ENCODE peak calls at places on chromosomes 6 and 20, in seven cellular contexts. S, G, K, U, Z, X and V are unnamed samples.
A peak's percentile ranks its signal among the peaks of the same experiment; 100 is the strongest.

GRCh38 chr20:44856847-44857448 is 28.6 kb upstream of the YWHAB start:
- DNase-seq in S (no peak), G (no peak), K (peak; percentile 31), U (no peak), Z (no peak), X (peak; percentile 5), V (no peak)

GRCh38 chr20:36305602-36306556 is at the start of gene DLGAP4:
- DNase-seq in S (no peak), G (no peak), K (no peak), U (no peak), Z (peak; percentile 53), X (no peak), V (no peak)

GRCh38 chr6:104862456-104862855 is 2.7 kb upstream of the HACE1 start:
- DNase-seq in S (no peak), G (no peak), K (peak; percentile 13), U (no peak), Z (no peak), X (peak; percentile 96), V (no peak)

GRCh38 chr6:34176261-34177031 is 30.6 kb upstream of the GRM4 start:
- DNase-seq in S (no peak), G (no peak), K (no peak), U (no peak), Z (no peak), X (no peak), V (no peak)

GRCh38 chr6:51844391-51844735 is 243.1 kb downstream of the PKHD1 start:
- DNase-seq in S (no peak), G (no peak), K (peak; percentile 31), U (no peak), Z (peak; percentile 90), X (no peak), V (no peak)

GRCh38 chr6:161489626-161490306 is 215.9 kb upstream of the AGPAT4 start:
- DNase-seq in S (no peak), G (no peak), K (peak; percentile 37), U (no peak), Z (no peak), X (no peak), V (no peak)

GRCh38 chr20:8305449-8305978 is 173.4 kb downstream of the PLCB1 start:
- DNase-seq in S (peak; percentile 19), G (peak; percentile 42), K (peak; percentile 46), U (no peak), Z (peak; percentile 97), X (peak; percentile 33), V (no peak)

GRCh38 chr6:63740709-63741108 is 105.1 kb downstream of the PHF3 start:
- DNase-seq in S (no peak), G (no peak), K (peak; percentile 95), U (peak; percentile 25), Z (no peak), X (peak; percentile 78), V (no peak)

GRCh38 chr6:166957087-166957804 is 896 bp upstream of the RNASET2 start:
- DNase-seq in S (peak; percentile 54), G (peak; percentile 30), K (no peak), U (no peak), Z (peak; percentile 50), X (no peak), V (peak; percentile 44)

GRCh38 chr6:147126618-147127022 is 77.6 kb upstream of the STXBP5 start:
- DNase-seq in S (no peak), G (no peak), K (peak; percentile 8), U (no peak), Z (no peak), X (no peak), V (no peak)